ENCODE peak calls at places on chromosomes 12 and 14, in four cellular contexts. N is NCI-H1417, E is T1000, O is anterior cingulate cortex. X is an unnamed sample.

GRCh38 chr12:30822385-30823139 is 67.8 kb upstream of the CAPRIN2 start:
- DNase-seq in N (no peak), E (no peak), O (peak), X (peak)

GRCh38 chr14:72576258-72576657 is 317.6 kb downstream of the DPF3 start:
- DNase-seq in N (no peak), E (no peak), O (no peak), X (no peak)

GRCh38 chr12:2335109-2335508 is 282.3 kb downstream of the CACNA1C start:
- DNase-seq in N (no peak), E (no peak), O (no peak), X (no peak)

GRCh38 chr14:102775855-102776760 is 1.1 kb upstream of the TRAF3 start:
- DNase-seq in N (no peak), E (no peak), O (peak), X (peak)

GRCh38 chr14:64149921-64150320 is 144.2 kb downstream of the ESR2 start:
- DNase-seq in N (no peak), E (no peak), O (no peak), X (no peak)

GRCh38 chr12:122845041-122845864 is 10.0 kb downstream of the HIP1R start:
- DNase-seq in N (no peak), E (no peak), O (peak), X (no peak)

GRCh38 chr14:71203306-71203705 is 296.0 kb downstream of the PCNX1 start:
- DNase-seq in N (no peak), E (no peak), O (no peak), X (no peak)

GRCh38 chr14:104708606-104709268 is 15.3 kb upstream of the ADSS1 start:
- DNase-seq in N (peak), E (peak), O (peak), X (peak)

GRCh38 chr14:69953266-69953905 is 74.2 kb downstream of the SMOC1 start:
- DNase-seq in N (no peak), E (no peak), O (peak), X (no peak)

GRCh38 chr12:10557766-10558165 is 52.1 kb downstream of the EIF2S3B start:
- DNase-seq in N (no peak), E (no peak), O (no peak), X (no peak)

GRCh38 chr14:34629657-34630529 is at the start of gene SNX6:
- DNase-seq in N (peak), E (peak), O (peak), X (peak)

GRCh38 chr12:107519906-107520859 is 165.4 kb upstream of the PWP1 start:
- DNase-seq in N (peak), E (no peak), O (no peak), X (no peak)

GRCh38 chr12:53495903-53496751 is 3.1 kb downstream of the MAP3K12 start:
- DNase-seq in N (no peak), E (no peak), O (no peak), X (peak)

GRCh38 chr14:86221000-86221399 is 691.1 kb downstream of the FLRT2 start:
- DNase-seq in N (no peak), E (no peak), O (no peak), X (peak)

GRCh38 chr14:53542692-53543091 is 389.6 kb upstream of the DDHD1 start:
- DNase-seq in N (peak), E (no peak), O (no peak), X (peak)

GRCh38 chr12:68434391-68435007 is 102.3 kb upstream of the MDM1 start:
- DNase-seq in N (no peak), E (no peak), O (no peak), X (no peak)

GRCh38 chr14:20501346-20501745 is 4.0 kb upstream of the RNASE10 start:
- DNase-seq in N (no peak), E (no peak), O (no peak), X (no peak)

GRCh38 chr14:102695172-102695569 is 82.1 kb upstream of the TRAF3 start:
- DNase-seq in N (no peak), E (no peak), O (no peak), X (no peak)

GRCh38 chr14:64682173-64682710 is 22.0 kb upstream of the PLEKHG3 start:
- DNase-seq in N (no peak), E (no peak), O (peak), X (no peak)

GRCh38 chr12:63845726-63846125 is 1.2 kb downstream of the SRGAP1 start:
- DNase-seq in N (peak), E (no peak), O (no peak), X (peak)

GRCh38 chr14:22088614-22089359 is 415.2 kb upstream of the OR4E1 start:
- DNase-seq in N (no peak), E (no peak), O (no peak), X (no peak)

GRCh38 chr12:90029317-90029716 is 320.7 kb upstream of the ATP2B1 start:
- DNase-seq in N (peak), E (no peak), O (no peak), X (no peak)

GRCh38 chr12:109967383-109968031 is 28.7 kb downstream of the GIT2 start:
- DNase-seq in N (no peak), E (no peak), O (no peak), X (no peak)

GRCh38 chr12:29710104-29710503 is 73.6 kb downstream of the TMTC1 start:
- DNase-seq in N (peak), E (no peak), O (peak), X (no peak)

GRCh38 chr12:82461851-82462250 is 103.5 kb downstream of the METTL25 start:
- DNase-seq in N (no peak), E (no peak), O (no peak), X (peak)

GRCh38 chr14:68891851-68892660 is 87.0 kb downstream of the ACTN1 start:
- DNase-seq in N (no peak), E (no peak), O (no peak), X (no peak)

GRCh38 chr12:53295070-53295890 is at the start of gene PFDN5:
- DNase-seq in N (peak), E (peak), O (peak), X (peak)

GRCh38 chr12:56469007-56469930 is 891 bp downstream of the SPRYD4 start:
- DNase-seq in N (no peak), E (no peak), O (no peak), X (peak)

X was measured in DMS53.